ENCODE peak calls at places on chromosomes 7 and 10, in eight cellular contexts. O, R, E, Q, B, G, K and V are unnamed samples.
A peak's percentile ranks its signal among the peaks of the same experiment; 100 is the strongest.

GRCh38 chr7:74479066-74479781 is 25.5 kb downstream of the GTF2IRD1 start:
- DNase-seq in O (no peak), R (no peak), E (no peak), Q (no peak), B (no peak), G (no peak), K (no peak), V (no peak)

GRCh38 chr10:122876493-122876855 is 2.9 kb downstream of the FAM24B start:
- DNase-seq in O (no peak), R (no peak), E (no peak), Q (no peak), B (no peak), G (no peak), K (no peak), V (no peak)

GRCh38 chr7:114358911-114359310 is 55.7 kb upstream of the FOXP2 start:
- DNase-seq in O (no peak), R (no peak), E (no peak), Q (no peak), B (no peak), G (no peak), K (no peak), V (no peak)

GRCh38 chr7:105439174-105439893 is 50.6 kb upstream of the SRPK2 start:
- DNase-seq in O (no peak), R (no peak), E (no peak), Q (peak; percentile 77), B (no peak), G (no peak), K (no peak), V (no peak)

GRCh38 chr7:99108615-99109014 is 35.3 kb downstream of the SMURF1 start:
- DNase-seq in O (no peak), R (no peak), E (no peak), Q (no peak), B (no peak), G (no peak), K (no peak), V (no peak)

GRCh38 chr10:1536341-1536740 is 201.0 kb downstream of the ADARB2 start:
- DNase-seq in O (no peak), R (no peak), E (no peak), Q (no peak), B (no peak), G (no peak), K (no peak), V (no peak)

GRCh38 chr10:7408494-7409044 is 2.3 kb downstream of the SFMBT2 start:
- DNase-seq in O (peak; percentile 83), R (peak; percentile 60), E (peak; percentile 66), Q (no peak), B (peak; percentile 55), G (peak; percentile 23), K (peak; percentile 47), V (peak; percentile 53)

GRCh38 chr10:44153901-44154670 is 230.8 kb downstream of the CXCL12 start:
- DNase-seq in O (no peak), R (no peak), E (no peak), Q (no peak), B (no peak), G (no peak), K (no peak), V (no peak)

GRCh38 chr7:43372656-43373355 is 210.1 kb upstream of the STK17A start:
- DNase-seq in O (no peak), R (no peak), E (no peak), Q (no peak), B (no peak), G (no peak), K (no peak), V (no peak)

GRCh38 chr7:95549818-95550529 is 46.3 kb downstream of the PDK4 start:
- DNase-seq in O (no peak), R (no peak), E (no peak), Q (peak; percentile 72), B (peak; percentile 43), G (no peak), K (peak; percentile 95), V (no peak)

GRCh38 chr10:117071293-117072050 is 66.5 kb upstream of the SHTN1 start:
- DNase-seq in O (no peak), R (no peak), E (no peak), Q (no peak), B (no peak), G (no peak), K (no peak), V (no peak)

GRCh38 chr10:107163904-107164861 is at the start of gene SORCS1:
- DNase-seq in O (peak; percentile 87), R (peak; percentile 71), E (peak; percentile 53), Q (no peak), B (no peak), G (no peak), K (no peak), V (no peak)

GRCh38 chr7:81664304-81664703 is 105.5 kb downstream of the HGF start:
- DNase-seq in O (peak; percentile 14), R (no peak), E (no peak), Q (no peak), B (no peak), G (no peak), K (no peak), V (no peak)

GRCh38 chr7:123494193-123494796 is 40.1 kb downstream of the IQUB start:
- DNase-seq in O (peak; percentile 23), R (peak; percentile 12), E (no peak), Q (no peak), B (peak; percentile 81), G (peak; percentile 5), K (peak; percentile 47), V (no peak)

GRCh38 chr10:48307584-48307983 is 1.1 kb downstream of the MAPK8 start:
- DNase-seq in O (no peak), R (no peak), E (no peak), Q (no peak), B (no peak), G (no peak), K (no peak), V (no peak)

GRCh38 chr10:51867956-51868355 is 168.6 kb upstream of the CSTF2T start:
- DNase-seq in O (no peak), R (no peak), E (no peak), Q (no peak), B (peak; percentile 11), G (no peak), K (no peak), V (no peak)

GRCh38 chr7:151207315-151207714 is 3.0 kb downstream of the H2BK1 start:
- DNase-seq in O (no peak), R (no peak), E (no peak), Q (no peak), B (no peak), G (no peak), K (no peak), V (no peak)